ENCODE peak calls at places on chromosomes 3 and 15, in eight cellular contexts. A is Calu3, N is naive B cell, J is NCI-H1417, W is psoas muscle, L is hypothalamus, P is endothelial cell, C is MCF 10A. Q is an unnamed sample.

GRCh38 chr3:197149528-197149927 is 119.9 kb upstream of the MELTF start:
- DNase-seq in A (no peak), N (no peak), J (no peak), W (no peak), L (no peak), P (no peak), C (no peak), Q (no peak)

GRCh38 chr3:126765187-126766069 is 61.4 kb downstream of the CHCHD6 start:
- DNase-seq in A (no peak), N (no peak), J (no peak), W (no peak), L (no peak), P (no peak), C (no peak), Q (no peak)

GRCh38 chr3:71103430-71103881 is 480.1 kb downstream of the FOXP1 start:
- DNase-seq in A (peak; percentile 71), N (no peak), J (no peak), W (peak; percentile 51), L (no peak), P (no peak), C (peak; percentile 62), Q (peak; percentile 74)

GRCh38 chr3:44104668-44105321 is 136.9 kb upstream of the TOPAZ1 start:
- DNase-seq in A (peak; percentile 62), N (no peak), J (no peak), W (no peak), L (no peak), P (no peak), C (peak; percentile 92), Q (peak; percentile 45)

GRCh38 chr3:180403156-180403555 is 198.8 kb upstream of the TTC14 start:
- DNase-seq in A (no peak), N (no peak), J (no peak), W (no peak), L (no peak), P (no peak), C (no peak), Q (peak; percentile 35)

GRCh38 chr3:46187876-46188275 is 20.2 kb downstream of the CCR1 start:
- DNase-seq in A (no peak), N (no peak), J (no peak), W (no peak), L (no peak), P (no peak), C (peak; percentile 54), Q (peak; percentile 4)

GRCh38 chr15:43789409-43789808 is 2.7 kb upstream of the SERF2 start:
- DNase-seq in A (no peak), N (peak; percentile 51), J (no peak), W (no peak), L (no peak), P (no peak), C (no peak), Q (no peak)

GRCh38 chr15:24956131-24956838 is 1.5 kb downstream of the SNRPN start:
- DNase-seq in A (no peak), N (peak; percentile 62), J (peak; percentile 92), W (peak; percentile 89), L (peak; percentile 71), P (peak; percentile 67), C (peak; percentile 68), Q (peak; percentile 74)

GRCh38 chr3:129453732-129454131 is 13.7 kb downstream of the IFT122 start:
- DNase-seq in A (no peak), N (no peak), J (no peak), W (no peak), L (no peak), P (no peak), C (no peak), Q (peak; percentile 90)

GRCh38 chr3:180934638-180935037 is 22.2 kb downstream of the FXR1 start:
- DNase-seq in A (no peak), N (no peak), J (no peak), W (no peak), L (no peak), P (no peak), C (peak; percentile 26), Q (no peak)

GRCh38 chr15:43522247-43522646 is 4.8 kb downstream of the MAP1A start:
- DNase-seq in A (no peak), N (no peak), J (no peak), W (no peak), L (no peak), P (no peak), C (no peak), Q (no peak)

GRCh38 chr3:190385835-190386688 is 1.9 kb upstream of the CLDN16 start:
- DNase-seq in A (peak; percentile 76), N (no peak), J (no peak), W (no peak), L (no peak), P (no peak), C (peak; percentile 97), Q (peak; percentile 98)

GRCh38 chr15:87844031-87844430 is 412.5 kb downstream of the NTRK3 start:
- DNase-seq in A (no peak), N (no peak), J (no peak), W (no peak), L (no peak), P (no peak), C (no peak), Q (no peak)

GRCh38 chr15:93428807-93429351 is 339.9 kb upstream of the RGMA start:
- DNase-seq in A (no peak), N (no peak), J (no peak), W (no peak), L (no peak), P (no peak), C (peak; percentile 5), Q (no peak)

GRCh38 chr15:81297580-81298575 is 26.1 kb downstream of the STARD5 start:
- DNase-seq in A (no peak), N (no peak), J (no peak), W (no peak), L (no peak), P (no peak), C (peak; percentile 52), Q (no peak)

GRCh38 chr15:45441036-45441435 is 62.7 kb upstream of the GATM start:
- DNase-seq in A (no peak), N (no peak), J (no peak), W (no peak), L (no peak), P (no peak), C (no peak), Q (no peak)

GRCh38 chr15:66862111-66862815 is 160.2 kb downstream of the SMAD6 start:
- DNase-seq in A (no peak), N (no peak), J (no peak), W (no peak), L (no peak), P (no peak), C (peak; percentile 34), Q (no peak)

GRCh38 chr3:28978092-28978491 is 302.8 kb upstream of the RBMS3 start:
- DNase-seq in A (no peak), N (no peak), J (no peak), W (no peak), L (no peak), P (no peak), C (no peak), Q (no peak)

GRCh38 chr3:125679258-125679657 is 84.0 kb upstream of the OSBPL11 start:
- DNase-seq in A (no peak), N (no peak), J (no peak), W (no peak), L (no peak), P (no peak), C (peak; percentile 18), Q (no peak)

GRCh38 chr15:67089218-67090193 is 24.1 kb downstream of the SMAD3 start:
- DNase-seq in A (peak; percentile 71), N (no peak), J (no peak), W (peak; percentile 58), L (no peak), P (no peak), C (peak; percentile 75), Q (peak; percentile 50)

GRCh38 chr3:152834354-152835310 is at the start of gene P2RY1:
- DNase-seq in A (peak; percentile 91), N (peak; percentile 26), J (peak; percentile 94), W (peak; percentile 72), L (peak; percentile 61), P (peak; percentile 86), C (peak; percentile 75), Q (peak; percentile 35)

GRCh38 chr3:3127432-3128010 is 781 bp downstream of the TRNT1 start:
- DNase-seq in A (no peak), N (no peak), J (no peak), W (no peak), L (no peak), P (no peak), C (peak; percentile 26), Q (peak; percentile 11)

Q was measured in fibroblast of the aortic adventitia.